ENCODE peak calls at places on chromosome 13, in four cellular contexts. T, D, B and K are unnamed samples.

GRCh38 chr13:27960362-27961226 is 8.5 kb downstream of the CDX2 start:
- DNase-seq in T (no peak), D (peak), B (peak), K (peak)

GRCh38 chr13:76012091-76012721 is 376.1 kb downstream of the LMO7 start:
- DNase-seq in T (peak), D (no peak), B (no peak), K (no peak)

GRCh38 chr13:82275644-82276043 is 1606.6 kb downstream of the SLITRK1 start:
- DNase-seq in T (no peak), D (no peak), B (no peak), K (no peak)

GRCh38 chr13:40185393-40185792 is 481.0 kb downstream of the FOXO1 start:
- DNase-seq in T (no peak), D (no peak), B (no peak), K (no peak)

GRCh38 chr13:76886005-76886291 is 257 bp downstream of the KCTD12 start:
- DNase-seq in T (no peak), D (no peak), B (no peak), K (no peak)

GRCh38 chr13:49625392-49626137 is 2.7 kb upstream of the ARL11 start:
- DNase-seq in T (no peak), D (no peak), B (no peak), K (peak)

GRCh38 chr13:49996166-49996915 is 501 bp upstream of the TRIM13 start:
- DNase-seq in T (peak), D (peak), B (peak), K (peak)

GRCh38 chr13:109344552-109345157 is 441.7 kb downstream of the IRS2 start:
- DNase-seq in T (peak), D (no peak), B (no peak), K (peak)

GRCh38 chr13:26707122-26708006 is 53.2 kb downstream of the GPR12 start:
- DNase-seq in T (peak), D (peak), B (peak), K (peak)

GRCh38 chr13:33217256-33217655 is 68.3 kb downstream of the STARD13 start:
- DNase-seq in T (peak), D (no peak), B (no peak), K (no peak)

GRCh38 chr13:111411186-111411858 is 90.9 kb downstream of the TEX29 start:
- DNase-seq in T (no peak), D (peak), B (no peak), K (no peak)

GRCh38 chr13:51838235-51838846 is 6.6 kb downstream of the TMEM272 start:
- DNase-seq in T (peak), D (no peak), B (peak), K (no peak)

GRCh38 chr13:112893570-112894422 is 75.2 kb upstream of the MCF2L start:
- DNase-seq in T (no peak), D (peak), B (peak), K (no peak)

GRCh38 chr13:94309997-94310842 is 169.3 kb downstream of the DCT start:
- DNase-seq in T (peak), D (no peak), B (no peak), K (no peak)

GRCh38 chr13:27269114-27269665 is 1.4 kb upstream of the RASL11A start:
- DNase-seq in T (no peak), D (no peak), B (no peak), K (no peak)

GRCh38 chr13:50376895-50377575 is 361.8 kb downstream of the KCNRG start:
- DNase-seq in T (no peak), D (peak), B (peak), K (no peak)

GRCh38 chr13:18947376-18947977 is 234.1 kb downstream of the TUBA3C start:
- DNase-seq in T (no peak), D (no peak), B (no peak), K (no peak)

GRCh38 chr13:36920612-36921185 is 661 bp upstream of the SMAD9 start:
- DNase-seq in T (peak), D (peak), B (peak), K (no peak)

GRCh38 chr13:92175330-92175729 is 776.9 kb downstream of the GPC5 start:
- DNase-seq in T (peak), D (peak), B (peak), K (no peak)

GRCh38 chr13:73754727-73755292 is 379.4 kb downstream of the KLF12 start:
- DNase-seq in T (peak), D (peak), B (no peak), K (peak)

GRCh38 chr13:24203726-24204295 is 43.3 kb downstream of the SPATA13 start:
- DNase-seq in T (no peak), D (no peak), B (no peak), K (no peak)

GRCh38 chr13:97719759-97720158 is 233.7 kb upstream of the IPO5 start:
- DNase-seq in T (peak), D (no peak), B (no peak), K (peak)

GRCh38 chr13:31433756-31434155 is 234.0 kb downstream of the B3GLCT start:
- DNase-seq in T (no peak), D (no peak), B (no peak), K (peak)

GRCh38 chr13:107568181-107568580 is 647.2 kb downstream of the LIG4 start:
- DNase-seq in T (no peak), D (no peak), B (no peak), K (no peak)

GRCh38 chr13:33740134-33740538 is 77.8 kb upstream of the RFC3 start:
- DNase-seq in T (peak), D (no peak), B (no peak), K (no peak)

GRCh38 chr13:111919286-111919685 is 147.7 kb upstream of the SOX1 start:
- DNase-seq in T (no peak), D (no peak), B (peak), K (no peak)

GRCh38 chr13:52650731-52651130 is 1.9 kb upstream of the SUGT1 start:
- DNase-seq in T (no peak), D (no peak), B (no peak), K (no peak)

GRCh38 chr13:41456768-41457588 is at the start of gene RGCC:
- DNase-seq in T (peak), D (peak), B (peak), K (peak)

GRCh38 chr13:111123649-111124048 is 8.5 kb downstream of the ARHGEF7 start:
- DNase-seq in T (no peak), D (no peak), B (no peak), K (no peak)

GRCh38 chr13:112532837-112533745 is 54.9 kb downstream of the TUBGCP3 start:
- DNase-seq in T (no peak), D (no peak), B (no peak), K (no peak)

GRCh38 chr13:44267966-44268365 is 105.7 kb upstream of the SERP2 start:
- DNase-seq in T (peak), D (no peak), B (no peak), K (peak)

GRCh38 chr13:113008841-113009240 is 39.8 kb downstream of the MCF2L start:
- DNase-seq in T (no peak), D (no peak), B (no peak), K (no peak)

GRCh38 chr13:79051472-79051871 is 354.6 kb downstream of the RBM26 start:
- DNase-seq in T (no peak), D (no peak), B (no peak), K (no peak)

GRCh38 chr13:23500858-23501257 is 67.4 kb upstream of the SACS start:
- DNase-seq in T (peak), D (no peak), B (no peak), K (peak)

GRCh38 chr13:99356216-99357089 is 49.3 kb upstream of the GPR183 start:
- DNase-seq in T (peak), D (no peak), B (no peak), K (no peak)

GRCh38 chr13:46184277-46184699 is 2.3 kb upstream of the LCP1 start:
- DNase-seq in T (no peak), D (peak), B (peak), K (no peak)

GRCh38 chr13:21033866-21034601 is 27.4 kb downstream of the LATS2 start:
- DNase-seq in T (peak), D (no peak), B (no peak), K (peak)

GRCh38 chr13:44818428-44818827 is 170.8 kb downstream of the NUFIP1 start:
- DNase-seq in T (no peak), D (peak), B (peak), K (peak)

GRCh38 chr13:51125495-51126226 is 14.6 kb upstream of the C13orf42 start:
- DNase-seq in T (peak), D (peak), B (peak), K (peak)

DNA sequence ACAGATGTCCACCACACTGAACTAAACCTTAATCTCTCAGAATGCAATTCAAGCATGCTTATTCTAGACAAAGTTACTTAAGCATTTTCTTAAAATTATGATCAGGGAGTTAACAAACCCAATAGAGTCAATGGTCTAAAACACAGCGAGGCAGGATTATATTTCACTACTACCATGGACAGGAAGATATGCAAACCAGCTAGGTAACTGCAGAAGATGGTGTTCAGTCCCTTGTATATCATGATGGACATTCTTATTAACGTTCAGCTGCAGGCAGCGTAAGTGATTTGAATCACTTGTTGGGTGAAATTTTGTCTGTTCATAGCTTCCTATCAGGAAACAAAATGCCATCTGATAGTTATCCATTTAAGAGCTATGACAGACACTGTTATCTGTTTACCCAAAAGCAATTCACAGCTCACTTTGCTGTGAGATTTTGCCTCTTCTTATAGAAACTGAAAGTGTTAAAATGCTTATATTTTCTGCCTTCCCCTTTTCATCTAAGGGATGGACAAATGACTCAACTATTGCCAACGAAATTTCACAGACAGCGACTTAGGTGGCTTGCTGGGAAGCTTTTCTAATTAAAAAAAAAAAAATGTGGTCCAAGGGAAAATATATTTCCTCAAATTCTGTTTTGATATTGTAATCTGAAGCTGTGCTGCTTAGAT is 591.9 kb downstream of the DACH1 start:
- DNase-seq in T (no peak), D (no peak), B (no peak), K (no peak)
- H2AFZ ChIP-seq in T (no peak), D (no peak), B (no peak), K (no peak)

DNA sequence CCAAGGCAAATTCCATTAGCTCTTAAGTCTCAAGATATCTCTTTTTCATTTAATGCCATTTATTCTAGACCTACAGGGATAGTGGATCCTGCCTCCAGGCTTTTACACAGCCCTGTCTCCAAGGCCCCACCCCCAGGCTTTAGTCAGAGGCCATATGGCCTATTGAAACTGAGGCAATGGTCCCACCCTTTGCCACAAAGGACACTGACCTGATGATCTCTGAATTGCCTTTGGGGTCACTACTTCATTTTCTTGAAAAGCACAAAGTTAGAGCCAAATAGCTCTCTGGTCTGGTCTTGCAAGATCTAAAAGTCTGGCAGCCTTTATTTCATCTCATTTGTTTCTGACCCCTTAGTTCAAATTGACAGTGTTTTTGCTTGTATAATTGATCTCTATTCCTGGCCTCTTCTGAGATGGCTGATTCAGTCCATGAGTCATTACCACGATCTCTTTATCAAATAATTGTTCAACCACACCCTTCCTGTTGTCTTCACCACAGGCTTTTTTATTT is 209.8 kb downstream of the FGF14 start:
- DNase-seq in T (peak), D (no peak), B (no peak), K (no peak)
- H3K27ac ChIP-seq in T (no peak), D (no peak), B (no peak), K (no peak)

GRCh38 chr13:89310943-89311342 is 1639.8 kb downstream of the SLITRK5 start:
- DNase-seq in T (no peak), D (no peak), B (no peak), K (no peak)
- H2AFZ ChIP-seq in T (no peak), D (no peak), B (no peak), K (no peak)

DNA sequence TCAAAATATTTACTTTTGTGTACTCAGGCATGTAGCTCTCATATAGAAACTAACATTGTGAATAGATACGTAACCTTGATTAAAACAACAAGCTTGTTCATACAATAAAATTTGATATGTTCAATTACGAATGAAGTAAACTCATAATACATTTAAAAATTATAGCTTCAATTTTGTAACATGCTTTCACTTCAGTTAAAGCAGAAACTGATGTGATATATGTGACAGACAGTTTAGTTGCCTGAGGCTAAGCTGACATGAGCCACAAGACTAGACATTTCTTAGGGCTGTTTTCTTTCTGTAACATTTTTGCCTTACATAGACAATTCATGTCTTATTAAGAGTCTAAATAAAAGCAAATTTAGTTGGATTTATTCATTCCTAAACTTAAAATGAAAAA is 526.0 kb downstream of the PCDH9 start:
- DNase-seq in T (no peak), D (no peak), B (no peak), K (no peak)
- H3K27ac ChIP-seq in T (no peak), D (no peak), B (no peak), K (no peak)

GRCh38 chr13:59879281-59879680 is 284.4 kb downstream of the DIAPH3 start:
- DNase-seq in T (no peak), D (no peak), B (no peak), K (no peak)

GRCh38 chr13:59874973-59875372 is 288.8 kb downstream of the DIAPH3 start:
- DNase-seq in T (no peak), D (no peak), B (no peak), K (no peak)

GRCh38 chr13:59880468-59880867 is 283.3 kb downstream of the DIAPH3 start:
- DNase-seq in T (peak), D (no peak), B (no peak), K (no peak)

GRCh38 chr13:59873856-59874255 is 289.9 kb downstream of the DIAPH3 start:
- DNase-seq in T (no peak), D (no peak), B (no peak), K (no peak)

GRCh38 chr13:59877933-59878332 is 285.8 kb downstream of the DIAPH3 start:
- DNase-seq in T (peak), D (no peak), B (no peak), K (no peak)
- H2AFZ ChIP-seq in T (no peak), D (no peak), B (no peak), K (no peak)

DNA sequence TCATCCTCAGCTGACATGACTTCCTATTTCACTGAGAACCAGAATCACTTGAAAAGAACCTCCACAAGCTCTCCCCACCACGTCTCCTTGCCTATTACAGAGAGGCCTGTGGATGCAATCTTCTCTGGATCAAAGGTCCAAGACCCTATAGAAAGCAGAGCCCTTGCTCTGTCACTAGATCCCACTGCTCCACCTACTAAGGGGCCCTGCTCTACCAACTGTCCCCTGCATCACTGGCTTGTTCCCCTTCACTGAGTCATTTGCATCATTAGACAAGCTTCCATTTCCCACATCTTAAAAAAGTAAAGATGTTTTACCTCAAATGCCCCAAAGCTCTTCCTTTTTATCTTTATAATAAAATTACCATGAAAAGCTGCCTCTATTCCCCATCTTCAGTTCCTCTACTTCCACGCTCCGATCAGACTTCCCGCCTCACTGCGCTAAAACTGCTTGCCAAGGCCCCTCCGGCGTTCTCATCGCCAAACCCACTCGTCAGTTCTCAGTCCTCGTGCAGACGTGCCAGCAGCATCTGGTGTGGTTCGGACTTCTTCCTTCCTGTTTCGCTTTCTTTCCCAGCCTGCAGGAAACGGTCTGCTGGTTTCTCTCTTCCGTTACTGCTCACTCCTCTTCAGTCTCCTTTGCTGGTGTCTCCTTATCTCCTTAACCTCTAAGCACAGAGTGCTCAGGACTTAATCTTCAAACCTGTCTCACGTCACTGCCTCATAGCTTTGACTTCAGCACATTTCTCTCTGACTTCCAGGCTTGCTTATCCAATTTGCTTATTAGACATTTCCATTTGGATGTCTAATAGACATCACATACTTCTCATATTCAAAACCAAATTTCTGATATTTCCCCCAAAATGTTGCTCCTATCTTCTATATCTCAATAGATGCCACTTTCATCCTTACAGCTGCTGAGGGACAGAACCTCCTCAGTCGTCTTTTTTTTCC is 40.5 kb downstream of the RCBTB2 start:
- DNase-seq in T (no peak), D (no peak), B (no peak), K (peak)
- H3K27ac ChIP-seq in T (peak), D (no peak), B (no peak), K (no peak)